ENCODE peak calls at places on chromosome 22, in six cellular contexts. F, I, U, B, W and X are unnamed samples.
A peak's percentile ranks its signal among the peaks of the same experiment; 100 is the strongest.

GRCh38 chr22:19631899-19632670 is 82.2 kb upstream of the SEPTIN5 start:
- DNase-seq in U (peak; percentile 93), W (peak; percentile 32), F (no peak), I (peak; percentile 72), B (peak; percentile 46), X (peak; percentile 53)

GRCh38 chr22:46622081-46622521 is 1.9 kb downstream of the GRAMD4 start:
- DNase-seq in W (no peak), I (no peak), B (no peak), F (no peak), U (no peak), X (peak; percentile 19)

GRCh38 chr22:19177164-19178064 is 1.1 kb downstream of the SLC25A1 start:
- DNase-seq in I (peak; percentile 39), F (no peak), B (no peak), U (peak; percentile 45), W (no peak), X (no peak)

GRCh38 chr22:31262369-31263133 is 29.7 kb downstream of the PIK3IP1 start:
- DNase-seq in U (no peak), W (no peak), F (no peak), B (no peak), I (no peak), X (no peak)

GRCh38 chr22:50306753-50307749 is at the start of gene PLXNB2:
- DNase-seq in F (no peak), B (peak; percentile 40), I (peak; percentile 73), U (peak; percentile 85), W (peak; percentile 68), X (peak; percentile 76)

GRCh38 chr22:19892249-19892879 is 37.7 kb upstream of the GNB1L start:
- DNase-seq in I (no peak), F (no peak), W (peak; percentile 76), U (peak; percentile 84), B (no peak), X (peak; percentile 79)

GRCh38 chr22:42489000-42489399 is 30.6 kb downstream of the RRP7A start:
- DNase-seq in U (no peak), B (no peak), F (no peak), I (no peak), W (no peak), X (no peak)

GRCh38 chr22:39234157-39234793 is 10.5 kb downstream of the PDGFB start:
- DNase-seq in B (no peak), I (no peak), W (no peak), U (no peak), F (no peak), X (peak; percentile 61)

GRCh38 chr22:32590556-32590955 is 115.9 kb downstream of the FBXO7 start:
- DNase-seq in F (no peak), I (no peak), U (no peak), B (no peak), W (no peak), X (no peak)

GRCh38 chr22:19657252-19658056 is 56.8 kb upstream of the SEPTIN5 start:
- DNase-seq in U (no peak), I (no peak), B (no peak), W (no peak), F (no peak), X (no peak)

GRCh38 chr22:25098445-25099081 is 101.1 kb upstream of the CRYBB3 start:
- DNase-seq in W (no peak), I (no peak), B (no peak), F (no peak), U (no peak), X (no peak)
- TF ChIP-seq JUN in W (no peak), I (no peak), B (no peak), F (no peak), U (no peak), X (no peak)

DNA sequence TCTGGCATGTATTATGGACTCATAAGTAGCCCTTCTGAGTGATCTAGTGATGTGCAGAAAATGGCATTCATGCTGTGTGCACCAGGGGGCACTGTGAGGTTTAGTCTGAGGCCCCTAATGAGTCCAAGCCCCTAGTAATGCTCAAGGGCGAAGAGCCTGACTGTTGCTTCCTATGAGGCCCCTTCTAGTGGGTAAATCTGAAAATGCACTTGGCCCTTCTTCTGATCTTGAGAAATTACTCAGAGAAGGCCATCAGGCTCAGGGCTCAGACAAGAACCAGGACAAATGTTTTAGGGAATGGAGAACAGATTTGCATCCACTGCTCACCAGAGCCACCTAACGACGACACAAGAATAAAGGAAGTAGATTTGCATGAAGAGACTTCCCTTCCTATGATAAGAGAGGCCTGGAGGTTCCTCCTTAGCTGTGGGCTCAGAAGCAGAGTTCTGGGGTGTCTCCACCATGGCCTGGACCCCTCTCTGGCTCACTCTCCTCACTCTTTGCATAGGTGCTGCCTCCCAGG is 75.8 kb downstream of the GGTLC2 start:
- DNase-seq in F (no peak), W (peak; percentile 32), I (peak; percentile 75), B (no peak), U (peak; percentile 93), X (peak; percentile 69)
- TF ChIP-seq JUN in F (no peak), W (no peak), I (no peak), B (no peak), U (no peak), X (no peak)

DNA sequence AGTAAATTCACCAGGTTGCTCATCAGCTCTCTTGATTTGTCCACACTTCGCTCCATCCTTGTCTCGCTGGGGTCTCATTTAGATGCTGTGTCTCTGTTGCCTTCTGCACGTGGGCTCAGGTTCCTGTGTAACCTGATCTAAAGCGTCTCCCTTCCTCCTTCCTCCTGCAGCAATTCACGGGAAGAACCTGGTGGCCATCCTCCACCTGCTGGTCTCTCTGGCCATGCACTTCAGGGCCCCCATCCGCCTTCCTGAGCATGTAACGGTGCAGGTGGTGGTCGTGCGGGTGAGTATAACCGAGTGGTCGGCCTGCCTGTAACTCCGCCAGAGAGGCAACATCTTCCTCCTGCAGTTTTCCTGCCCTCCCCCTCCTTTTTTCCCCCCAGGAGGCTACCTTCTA is 48.0 kb upstream of the PARVG start:
- DNase-seq in W (no peak), U (no peak), I (peak; percentile 36), B (no peak), F (no peak), X (no peak)
- TF ChIP-seq JUN in W (no peak), U (no peak), I (no peak), B (no peak), F (no peak), X (no peak)

GRCh38 chr22:22357024-22357868 is 112.7 kb downstream of the VPREB1 start:
- DNase-seq in F (peak; percentile 41), B (peak; percentile 78), I (peak; percentile 94), W (peak; percentile 66), U (peak; percentile 99), X (peak; percentile 50)
- TF ChIP-seq JUN in F (no peak), B (no peak), I (no peak), W (no peak), U (peak; percentile 80), X (no peak)

DNA sequence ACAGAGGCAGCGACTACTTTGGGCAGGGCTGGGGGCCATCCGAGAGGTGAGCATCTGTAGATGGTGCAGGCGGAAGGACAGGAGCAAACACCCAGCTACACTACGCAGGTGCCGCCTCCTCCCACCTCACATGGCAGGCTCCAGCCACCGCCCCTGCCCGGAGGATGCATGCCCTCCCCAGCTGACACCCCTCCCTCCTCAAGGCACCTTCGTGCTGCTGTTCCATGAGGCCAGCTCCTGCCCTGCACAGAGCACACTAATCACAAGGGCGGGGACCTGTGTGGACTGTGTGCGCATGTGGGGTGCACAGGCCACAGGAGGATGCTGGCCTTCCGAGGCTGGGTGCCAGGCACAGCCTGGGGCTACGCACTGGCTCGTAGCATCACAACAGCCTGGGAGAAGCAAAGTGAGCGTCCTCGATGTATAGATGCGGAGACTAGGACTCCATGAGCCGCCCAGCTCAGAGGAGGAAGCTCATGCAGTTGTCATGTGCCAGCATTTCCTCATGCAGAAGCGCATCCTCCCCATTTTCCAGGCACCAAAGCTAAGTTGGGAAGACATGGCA is 32.8 kb upstream of the HMOX1 start:
- DNase-seq in I (no peak), B (no peak), U (no peak), W (no peak), F (no peak), X (no peak)
- TF ChIP-seq JUN in I (no peak), B (no peak), U (no peak), W (no peak), F (no peak), X (no peak)

GRCh38 chr22:35367331-35367886 is 13.5 kb upstream of the HMOX1 start:
- DNase-seq in U (no peak), B (no peak), W (no peak), F (no peak), I (no peak), X (no peak)
- TF ChIP-seq JUN in U (no peak), B (no peak), W (no peak), F (no peak), I (no peak), X (no peak)